ENCODE peak calls at places on chromosome 2, in seven cellular contexts. M, V, F, P, R, A and L are unnamed samples.

GRCh38 chr2:118417417-118418125 is 329.3 kb downstream of the INSIG2 start:
- DNase-seq in V (peak), P (no peak), R (no peak), A (no peak), M (peak), F (no peak), L (peak)

GRCh38 chr2:236680461-236680860 is 110.8 kb downstream of the ACKR3 start:
- DNase-seq in P (no peak), R (no peak), V (no peak), M (no peak), F (no peak), A (no peak), L (no peak)

GRCh38 chr2:160918909-160919503 is 241.2 kb upstream of the TANK start:
- DNase-seq in A (no peak), V (peak), P (peak), F (peak), R (peak), M (peak), L (peak)

GRCh38 chr2:191048073-191048472 is 34.1 kb upstream of the STAT1 start:
- DNase-seq in V (peak), F (no peak), M (peak), P (no peak), A (no peak), R (no peak), L (peak)

GRCh38 chr2:111519074-111519473 is 364.9 kb downstream of the ANAPC1 start:
- DNase-seq in F (no peak), V (no peak), P (no peak), R (no peak), M (no peak), A (no peak), L (no peak)

GRCh38 chr2:117432746-117433145 is 381.7 kb upstream of the DDX18 start:
- DNase-seq in R (no peak), V (no peak), A (no peak), P (no peak), M (no peak), F (no peak), L (no peak)

GRCh38 chr2:169066817-169067356 is 2.5 kb upstream of the DHRS9 start:
- DNase-seq in R (no peak), F (no peak), A (no peak), P (no peak), M (no peak), V (no peak), L (no peak)

GRCh38 chr2:176653856-176654443 is 384.7 kb downstream of the MTX2 start:
- DNase-seq in R (peak), A (peak), M (peak), V (peak), P (peak), F (peak), L (peak)

GRCh38 chr2:124339709-124340108 is 314.6 kb downstream of the CNTNAP5 start:
- DNase-seq in F (no peak), R (no peak), A (no peak), M (peak), V (no peak), P (no peak), L (no peak)

GRCh38 chr2:179936654-179937053 is 70.4 kb downstream of the CWC22 start:
- DNase-seq in M (peak), R (peak), F (peak), P (peak), V (no peak), A (no peak), L (peak)
- TF ChIP-seq CTCF in M (peak), R (peak), F (peak), P (peak), V (peak), A (no peak), L (peak)

DNA sequence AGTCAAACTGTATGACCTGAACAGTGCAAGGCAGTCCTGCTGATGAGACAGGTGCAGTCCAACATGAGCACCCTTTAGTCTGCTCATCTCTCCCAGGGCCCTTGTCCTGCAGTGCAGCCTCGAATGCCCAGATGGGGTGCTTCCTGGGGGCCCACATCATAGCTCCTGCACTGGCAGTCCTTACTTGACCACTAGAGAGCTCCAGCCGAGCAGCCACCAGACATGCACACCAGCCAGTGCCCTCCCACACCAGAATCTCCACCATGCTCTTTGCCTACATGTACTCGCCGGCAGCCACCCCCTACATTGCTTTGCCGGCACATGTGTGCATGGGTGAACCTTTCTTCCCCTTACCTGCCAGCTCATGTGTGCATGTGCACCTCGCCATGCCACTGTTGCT is 188.8 kb upstream of the GULP1 start:
- DNase-seq in M (no peak), A (no peak), V (no peak), P (no peak), R (no peak), F (no peak), L (no peak)
- TF ChIP-seq CTCF in M (no peak), A (no peak), V (no peak), P (no peak), R (no peak), F (no peak), L (no peak)

GRCh38 chr2:133878326-133878725 is 310.1 kb upstream of the NCKAP5 start:
- DNase-seq in F (no peak), R (no peak), A (no peak), P (no peak), V (no peak), M (no peak), L (no peak)
- TF ChIP-seq CTCF in F (no peak), R (no peak), A (no peak), P (no peak), V (no peak), M (no peak), L (no peak)

GRCh38 chr2:219476605-219477578 is 21.8 kb upstream of the GMPPA start:
- DNase-seq in F (no peak), A (no peak), M (no peak), V (no peak), P (peak), R (peak), L (no peak)
- TF ChIP-seq CTCF in F (no peak), A (no peak), M (no peak), V (no peak), P (no peak), R (no peak), L (no peak)

GRCh38 chr2:53787255-53787910 is 539 bp downstream of the ERLEC1 start:
- DNase-seq in F (no peak), A (no peak), R (no peak), V (peak), M (peak), P (no peak), L (peak)
- TF ChIP-seq CTCF in F (no peak), A (no peak), R (no peak), V (no peak), M (no peak), P (no peak), L (no peak)

GRCh38 chr2:46989491-46990230 is 74.1 kb upstream of the MCFD2 start:
- DNase-seq in V (no peak), M (no peak), P (no peak), A (no peak), F (no peak), R (no peak), L (no peak)

GRCh38 chr2:46991985-46992384 is 76.4 kb upstream of the MCFD2 start:
- DNase-seq in A (no peak), R (no peak), V (no peak), M (no peak), P (no peak), F (no peak), L (no peak)

GRCh38 chr2:46988230-46988629 is 72.6 kb upstream of the MCFD2 start:
- DNase-seq in P (no peak), M (no peak), R (no peak), A (no peak), F (no peak), V (no peak), L (no peak)

GRCh38 chr2:46990231-46990588 is 74.6 kb upstream of the MCFD2 start:
- DNase-seq in V (no peak), R (no peak), M (no peak), P (no peak), A (no peak), F (no peak), L (no peak)

GRCh38 chr2:46988733-46989481 is 73.3 kb upstream of the MCFD2 start:
- DNase-seq in R (no peak), P (no peak), F (no peak), M (no peak), A (no peak), V (no peak), L (no peak)
- TF ChIP-seq CTCF in R (no peak), P (peak), F (no peak), M (peak), A (no peak), V (peak), L (no peak)